ENCODE peak calls at places on chromosomes 16 and 17, in seven cellular contexts. W, S, X, G, D, E and R are unnamed samples.

GRCh38 chr17:67575325-67575724 is 142.4 kb upstream of the NOL11 start:
- DNase-seq in X (no peak), E (peak; percentile 43), S (no peak), G (peak; percentile 35), W (no peak), D (no peak), R (no peak)

GRCh38 chr17:56754523-56755208 is 79.1 kb downstream of the C17orf67 start:
- DNase-seq in W (no peak), S (peak; percentile 70), D (no peak), G (no peak), X (no peak), E (no peak), R (no peak)

GRCh38 chr17:210402-210801 is 29.0 kb upstream of the DOC2B start:
- DNase-seq in X (no peak), D (peak; percentile 54), S (no peak), G (no peak), E (no peak), W (no peak), R (no peak)

GRCh38 chr17:77692571-77693161 is 265.8 kb upstream of the TNRC6C start:
- DNase-seq in S (no peak), D (no peak), W (no peak), E (no peak), X (no peak), G (peak; percentile 42), R (no peak)

GRCh38 chr17:21689604-21690003 is 2.7 kb upstream of the KCNJ18 start:
- DNase-seq in G (peak; percentile 69), S (peak; percentile 21), W (peak; percentile 61), X (no peak), D (peak; percentile 89), E (no peak), R (no peak)

GRCh38 chr17:3534881-3535252 is 22.7 kb downstream of the TRPV3 start:
- DNase-seq in E (no peak), G (peak; percentile 4), D (no peak), S (peak; percentile 54), W (peak; percentile 74), X (no peak), R (no peak)

GRCh38 chr16:81442909-81443687 is 1.5 kb upstream of the CMIP start:
- DNase-seq in D (no peak), G (no peak), E (no peak), S (no peak), X (no peak), W (no peak), R (no peak)

GRCh38 chr17:73772107-73772705 is 128.0 kb upstream of the SDK2 start:
- DNase-seq in G (no peak), W (no peak), S (no peak), E (no peak), X (no peak), D (no peak), R (no peak)

DNA sequence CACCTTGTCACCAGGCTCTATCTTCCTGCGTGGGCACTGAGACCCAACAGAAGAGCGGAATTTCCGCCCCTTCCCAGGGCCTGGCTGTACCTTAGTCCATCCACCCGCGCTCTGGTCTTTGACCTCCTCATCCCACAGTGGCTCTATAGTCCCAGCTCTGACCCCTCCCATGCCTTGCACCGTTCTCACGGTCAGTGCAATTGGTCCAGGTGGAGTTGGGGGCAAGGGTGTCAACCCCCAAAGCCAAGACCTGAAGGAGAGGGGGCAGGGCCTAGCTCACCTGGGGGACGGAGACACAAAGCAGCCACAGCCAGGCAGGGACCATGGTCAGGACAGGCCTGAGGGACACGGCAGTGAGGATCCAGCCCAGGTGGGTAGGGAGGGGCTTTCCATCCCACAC is 944 bp downstream of the CDH16 start:
- DNase-seq in W (no peak), S (no peak), D (no peak), G (no peak), E (no peak), X (no peak), R (no peak)
- H3K4me3 ChIP-seq in W (no peak overlapping the region), S (no peak overlapping the region), D (no peak overlapping the region), G (no peak overlapping the region), E (no peak overlapping the region), X (no peak overlapping the region), R (no peak overlapping the region)

DNA sequence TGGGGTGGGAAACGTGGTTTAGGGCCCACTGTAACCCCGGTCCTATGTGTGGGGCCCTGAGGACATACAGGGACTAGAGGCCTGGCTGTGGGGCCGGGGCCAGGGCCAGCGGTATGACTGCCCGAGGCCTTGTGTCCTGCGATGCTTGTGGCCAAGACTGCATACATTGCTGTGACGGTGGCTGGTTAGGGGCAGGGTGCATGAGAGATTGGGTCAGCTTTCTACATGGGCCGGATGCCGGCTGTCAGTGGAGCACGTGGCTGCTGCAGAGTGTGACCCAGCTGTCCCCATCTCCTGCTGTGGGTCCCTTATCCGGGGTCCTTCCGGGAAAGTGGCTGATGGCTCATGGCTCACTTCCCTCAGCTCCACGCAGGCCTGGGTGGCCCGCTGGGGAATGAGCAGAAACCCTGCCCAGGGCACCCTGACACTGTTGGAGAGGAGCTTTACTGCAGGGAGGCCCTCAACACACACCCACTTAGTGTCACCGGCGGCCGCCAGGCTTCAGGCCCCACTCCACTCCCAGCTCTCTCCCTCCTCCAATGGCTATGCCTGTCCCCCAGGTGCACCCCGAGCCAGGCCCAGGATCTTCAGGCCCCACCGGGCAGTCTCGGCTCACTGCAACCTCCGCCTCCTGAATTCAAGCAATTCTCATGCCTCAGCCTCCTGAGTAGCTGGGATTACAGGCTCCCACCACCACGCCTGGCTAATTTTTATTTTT is 775 bp upstream of the RGS11 start:
- DNase-seq in X (no peak), W (no peak), D (no peak), G (no peak), S (no peak), E (no peak), R (no peak)
- H3K4me3 ChIP-seq in X (no peak overlapping the region), W (no peak overlapping the region), D (no peak overlapping the region), G (no peak overlapping the region), S (peak overlapping the region; percentile 57), E (no peak overlapping the region), R (no peak overlapping the region)

GRCh38 chr16:27366687-27367462 is 35.1 kb upstream of the IL21R start:
- DNase-seq in W (no peak), X (no peak), E (no peak), D (peak; percentile 72), S (no peak), G (peak; percentile 12), R (no peak)
- H3K4me3 ChIP-seq in W (no peak overlapping the region), X (no peak overlapping the region), E (no peak overlapping the region), D (no peak overlapping the region), S (no peak overlapping the region), G (no peak overlapping the region), R (no peak overlapping the region)

GRCh38 chr16:12775689-12776236 is 27.9 kb downstream of the CPPED1 start:
- DNase-seq in E (no peak), D (no peak), G (no peak), S (no peak), W (peak; percentile 38), X (no peak), R (no peak)
- H3K4me3 ChIP-seq in E (no peak overlapping the region), D (no peak overlapping the region), G (no peak overlapping the region), S (no peak overlapping the region), W (no peak overlapping the region), X (no peak overlapping the region), R (no peak overlapping the region)

DNA sequence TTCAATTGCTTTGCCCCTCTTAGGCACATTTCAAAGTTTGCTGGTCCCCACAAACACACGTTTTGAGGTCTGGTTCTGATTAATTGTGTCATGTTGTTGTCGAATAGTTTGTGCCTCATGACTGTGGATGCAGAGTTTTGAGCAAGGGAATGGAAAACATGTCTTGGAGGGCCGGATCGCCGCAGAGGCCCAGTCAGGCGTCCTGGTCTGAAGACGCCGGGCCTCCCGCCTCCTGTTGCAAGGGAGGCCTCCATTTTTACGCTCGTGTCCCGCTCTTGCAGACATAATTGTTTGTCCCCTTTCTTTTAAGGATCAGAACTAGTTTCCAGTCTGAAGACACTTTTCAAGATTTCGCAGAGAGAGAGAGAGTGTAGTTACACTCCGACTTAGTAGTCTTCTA is 3.2 kb downstream of the NTN1 start:
- DNase-seq in S (no peak), W (no peak), G (no peak), D (no peak), X (no peak), E (no peak), R (no peak)
- H3K4me3 ChIP-seq in S (no peak overlapping the region), W (no peak overlapping the region), G (no peak overlapping the region), D (no peak overlapping the region), X (no peak overlapping the region), E (no peak overlapping the region), R (no peak overlapping the region)

DNA sequence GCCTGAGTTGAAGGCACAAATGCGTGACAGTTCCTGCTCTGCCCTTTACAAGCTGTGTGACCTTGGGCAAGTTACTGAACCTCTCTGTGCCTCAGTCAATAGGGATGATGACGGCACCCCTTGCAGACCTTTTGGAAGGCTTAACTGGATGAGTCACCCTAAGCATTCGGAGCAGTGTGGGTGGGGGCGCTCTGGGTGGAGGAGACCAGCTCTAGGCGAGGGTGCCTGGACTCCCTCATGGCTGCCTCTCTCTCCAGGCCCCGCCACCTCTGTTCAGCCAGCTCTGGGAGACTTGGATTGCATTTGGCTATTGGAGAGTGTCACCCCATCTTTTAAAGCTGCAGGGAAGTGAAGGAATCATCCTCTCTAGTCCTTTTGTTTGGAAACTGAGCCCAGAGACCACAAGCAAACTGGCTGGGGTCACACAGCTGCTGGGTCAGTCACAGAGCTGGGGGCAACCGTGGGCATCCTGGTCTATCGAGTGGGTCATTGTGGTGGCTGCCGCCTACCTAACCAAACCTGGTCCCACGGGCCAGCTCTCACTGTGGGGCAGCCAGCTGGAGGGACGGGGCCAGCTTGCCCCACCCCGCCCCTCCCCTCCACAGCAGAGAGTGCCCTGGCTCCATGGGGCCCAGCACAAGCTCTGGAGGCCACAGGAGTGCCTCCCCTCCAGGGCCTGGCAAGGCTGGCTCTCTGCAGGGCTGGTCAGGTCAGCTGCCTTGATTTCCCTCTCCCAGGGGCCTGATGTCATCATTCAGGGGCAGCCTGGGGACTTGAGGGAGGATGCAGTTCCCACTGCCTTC is 20.2 kb upstream of the GSE1 start:
- DNase-seq in D (no peak), S (no peak), G (peak; percentile 5), X (no peak), E (no peak), W (no peak), R (no peak)
- H3K4me3 ChIP-seq in D (no peak overlapping the region), S (no peak overlapping the region), G (no peak overlapping the region), X (no peak overlapping the region), E (no peak overlapping the region), W (no peak overlapping the region), R (no peak overlapping the region)

DNA sequence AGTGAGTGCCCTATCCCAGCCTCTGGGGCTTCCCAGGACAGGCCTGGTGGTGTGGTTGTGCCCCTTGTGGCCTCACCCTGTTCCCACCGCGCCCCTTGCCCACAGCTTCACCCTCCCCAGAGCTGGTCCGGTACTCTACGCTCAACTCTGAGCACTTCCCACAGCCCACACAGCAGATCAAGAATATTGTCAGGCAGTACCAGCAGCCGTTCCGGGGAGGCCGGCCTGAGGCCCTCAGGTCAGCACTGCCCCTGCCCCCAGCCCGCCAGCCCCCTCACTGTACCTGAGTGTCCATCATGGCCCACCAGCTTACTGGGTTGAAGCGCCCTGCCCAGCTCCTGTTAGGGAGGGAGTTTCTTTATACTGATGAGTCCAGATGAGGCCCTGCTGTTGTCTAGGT is 32.3 kb upstream of the ALKBH5 start:
- DNase-seq in G (no peak), S (no peak), W (no peak), X (no peak), E (no peak), D (no peak), R (no peak)
- H3K4me3 ChIP-seq in G (no peak overlapping the region), S (no peak overlapping the region), W (no peak overlapping the region), X (no peak overlapping the region), E (no peak overlapping the region), D (no peak overlapping the region), R (no peak overlapping the region)

GRCh38 chr17:4968916-4969550 is 1.4 kb upstream of the SPAG7 start:
- DNase-seq in S (peak; percentile 26), D (peak; percentile 74), X (no peak), E (no peak), W (no peak), G (peak; percentile 84), R (no peak)
- H3K4me3 ChIP-seq in S (peak overlapping the region; percentile 63), D (peak overlapping the region; percentile 70), X (peak overlapping the region; percentile 90), E (no peak overlapping the region), W (peak overlapping the region; percentile 67), G (peak overlapping the region; percentile 68), R (peak overlapping the region; percentile 87)